ENCODE peak calls at places on chromosomes 7 and 10, in four cellular contexts. M, H, C and V are unnamed samples.

GRCh38 chr10:119497243-119497642 is 45.3 kb downstream of the RGS10 start:
- DNase-seq in C (no peak), M (no peak), H (no peak), V (no peak)

GRCh38 chr7:31059551-31059950 is 7.4 kb downstream of the ADCYAP1R1 start:
- DNase-seq in H (no peak), C (no peak), M (no peak), V (no peak)

GRCh38 chr7:46291064-46291463 is 370.0 kb upstream of the IGFBP3 start:
- DNase-seq in H (no peak), M (peak), C (peak), V (no peak)

GRCh38 chr7:29401827-29402226 is 161.8 kb upstream of the PRR15 start:
- DNase-seq in C (no peak), H (no peak), M (no peak), V (no peak)

GRCh38 chr10:24901686-24902399 is 50.6 kb downstream of the PRTFDC1 start:
- DNase-seq in M (peak), H (no peak), C (peak), V (no peak)

GRCh38 chr10:102435529-102436233 is 3.3 kb upstream of the CUEDC2 start:
- DNase-seq in H (no peak), M (no peak), C (no peak), V (no peak)

GRCh38 chr7:136617176-136617575 is 251.3 kb upstream of the CHRM2 start:
- DNase-seq in C (no peak), M (no peak), H (no peak), V (no peak)

GRCh38 chr7:20786779-20787651 is at the start of gene SP8:
- DNase-seq in C (peak), M (no peak), H (no peak), V (no peak)

GRCh38 chr10:24849537-24850299 is 102.7 kb downstream of the PRTFDC1 start:
- DNase-seq in C (peak), H (no peak), M (no peak), V (no peak)

GRCh38 chr10:25278180-25278579 is 103.4 kb downstream of the GPR158 start:
- DNase-seq in H (no peak), M (no peak), C (no peak), V (no peak)

GRCh38 chr10:118047363-118047719 is 600 bp upstream of the RAB11FIP2 start:
- DNase-seq in H (no peak), M (no peak), C (no peak), V (no peak)

GRCh38 chr10:93566435-93567276 is at the start of gene FFAR4:
- DNase-seq in M (no peak), C (peak), H (no peak), V (no peak)

GRCh38 chr7:108418941-108419340 is 37.3 kb downstream of the NRCAM start:
- DNase-seq in M (no peak), C (no peak), H (no peak), V (no peak)

GRCh38 chr7:33261585-33261984 is 132.2 kb downstream of the BBS9 start:
- DNase-seq in M (peak), C (peak), H (no peak), V (no peak)

GRCh38 chr7:41817386-41817785 is 114.5 kb upstream of the INHBA start:
- DNase-seq in C (peak), M (peak), H (no peak), V (no peak)

GRCh38 chr10:69750726-69751125 is 51.0 kb upstream of the COL13A1 start:
- DNase-seq in H (no peak), M (no peak), C (no peak), V (no peak)

GRCh38 chr10:109978481-109978880 is 29.3 kb upstream of the ADD3 start:
- DNase-seq in C (peak), H (peak), M (peak), V (peak)

GRCh38 chr10:122786269-122786668 is 59.4 kb downstream of the CUZD1 start:
- DNase-seq in H (no peak), M (peak), C (peak), V (no peak)

GRCh38 chr10:74500806-74501205 is 325.6 kb upstream of the KAT6B start:
- DNase-seq in M (no peak), H (no peak), C (no peak), V (no peak)

GRCh38 chr10:451021-451471 is 238.4 kb downstream of the DIP2C start:
- DNase-seq in C (peak), H (no peak), M (no peak), V (peak)

GRCh38 chr7:36795451-36796021 is 71.2 kb upstream of the AOAH start:
- DNase-seq in M (no peak), C (peak), H (no peak), V (no peak)

GRCh38 chr7:151233111-151233701 is 923 bp downstream of the CHPF2 start:
- DNase-seq in C (peak), H (no peak), M (peak), V (peak)

GRCh38 chr10:64733980-64734379 is 1212.8 kb downstream of the REEP3 start:
- DNase-seq in C (no peak), H (no peak), M (peak), V (no peak)

GRCh38 chr7:47581442-47581820 is 480 bp downstream of the TNS3 start:
- DNase-seq in C (no peak), H (no peak), M (no peak), V (no peak)

GRCh38 chr7:114026486-114027089 is 107.8 kb upstream of the PPP1R3A start:
- DNase-seq in C (peak), M (peak), H (peak), V (no peak)

GRCh38 chr10:130230611-130231010 is 94.4 kb downstream of the GLRX3 start:
- DNase-seq in C (no peak), H (no peak), M (no peak), V (no peak)

GRCh38 chr7:5457245-5457735 is 33.7 kb upstream of the TNRC18 start:
- DNase-seq in C (no peak), M (no peak), H (no peak), V (no peak)

GRCh38 chr7:65946895-65947294 is 35.1 kb downstream of the GUSB start:
- DNase-seq in C (peak), M (peak), H (no peak), V (no peak)

GRCh38 chr7:47326220-47326619 is 255.7 kb downstream of the TNS3 start:
- DNase-seq in C (peak), M (peak), H (no peak), V (no peak)

GRCh38 chr7:118041336-118041878 is 142.6 kb upstream of the LSM8 start:
- DNase-seq in M (no peak), H (no peak), C (peak), V (no peak)

GRCh38 chr10:50788951-50789904 is 49.5 kb downstream of the ASAH2B start:
- DNase-seq in M (peak), H (no peak), C (peak), V (no peak)

GRCh38 chr7:7819442-7820247 is 101.2 kb upstream of the RPA3 start:
- DNase-seq in C (peak), H (no peak), M (no peak), V (no peak)

GRCh38 chr7:48009954-48010353 is 19.0 kb downstream of the SUN3 start:
- DNase-seq in M (no peak), C (no peak), H (no peak), V (no peak)

GRCh38 chr7:102303669-102304422 is 17.2 kb downstream of the SH2B2 start:
- DNase-seq in M (no peak), H (no peak), C (no peak), V (no peak)
- TF ChIP-seq CTCF in M (no peak), H (no peak), C (no peak), V (no peak)

GRCh38 chr7:2103071-2103898 is 129.5 kb downstream of the MAD1L1 start:
- DNase-seq in C (no peak), M (no peak), H (no peak), V (no peak)
- TF ChIP-seq CTCF in C (no peak), M (peak), H (no peak), V (no peak)

DNA sequence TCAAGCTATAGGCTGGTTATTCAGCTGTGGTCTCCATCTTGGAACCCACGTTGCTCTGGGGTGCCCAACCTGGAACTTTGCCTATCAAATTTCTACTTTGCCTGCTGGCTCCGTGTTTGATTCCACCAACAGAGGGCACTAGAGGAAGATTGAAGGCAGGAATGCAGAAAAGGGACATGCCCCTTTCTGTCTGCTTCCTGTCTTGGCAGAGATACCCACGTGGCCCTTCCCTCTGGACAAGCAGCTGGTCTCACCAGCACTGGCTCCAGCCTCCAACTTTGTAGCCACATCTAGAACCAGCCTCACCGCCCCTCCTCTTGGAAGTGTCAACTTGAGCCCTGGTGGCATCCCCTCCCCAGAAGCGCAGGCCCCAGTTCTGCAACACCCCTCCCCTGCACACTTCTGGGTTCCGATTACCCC is 52.1 kb upstream of the ZNF438 start:
- DNase-seq in M (peak), H (peak), C (peak), V (peak)
- TF ChIP-seq CTCF in M (peak), H (no peak), C (peak), V (peak)

GRCh38 chr7:55550010-55550409 is 22.3 kb downstream of the VOPP1 start:
- DNase-seq in M (no peak), H (no peak), C (no peak), V (no peak)
- TF ChIP-seq CTCF in M (no peak), H (no peak), C (no peak), V (no peak)

GRCh38 chr7:39624202-39624807 is 933 bp downstream of the RALA start:
- DNase-seq in M (no peak), H (peak), C (peak), V (no peak)
- TF ChIP-seq CTCF in M (no peak), H (no peak), C (peak), V (no peak)

DNA sequence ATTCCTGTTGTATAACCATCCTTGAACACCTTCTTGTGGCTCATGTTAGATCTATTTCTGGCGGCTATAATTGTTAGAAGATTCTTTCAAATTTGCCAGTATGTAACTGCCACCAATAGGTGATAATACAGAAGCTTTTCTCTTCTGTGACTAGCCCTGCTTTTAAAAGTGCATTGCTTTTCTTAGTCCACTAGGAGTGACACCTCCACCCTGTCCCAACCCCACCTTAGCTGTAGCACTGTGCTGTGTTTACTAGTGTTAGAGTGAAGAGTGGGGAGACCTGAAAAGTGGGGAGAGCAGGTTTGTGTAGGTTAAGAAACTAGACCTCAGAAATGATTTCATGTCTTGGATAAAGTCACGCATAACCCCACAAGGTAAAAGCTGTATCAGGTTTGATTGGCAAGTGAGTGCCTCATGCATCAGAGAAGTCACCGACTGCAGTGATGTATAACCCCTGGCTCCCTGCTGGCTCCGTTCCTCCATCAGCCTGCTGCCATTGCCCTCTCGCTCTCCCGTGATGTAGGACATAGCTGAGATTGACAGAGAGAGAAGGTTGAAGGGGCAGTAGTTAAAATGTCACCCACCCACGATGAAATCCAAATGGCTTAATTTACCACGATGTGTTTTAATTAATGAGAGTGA is 12.5 kb downstream of the NPVF start:
- DNase-seq in H (no peak), M (no peak), C (no peak), V (no peak)
- TF ChIP-seq CTCF in H (no peak), M (peak), C (peak), V (no peak)

DNA sequence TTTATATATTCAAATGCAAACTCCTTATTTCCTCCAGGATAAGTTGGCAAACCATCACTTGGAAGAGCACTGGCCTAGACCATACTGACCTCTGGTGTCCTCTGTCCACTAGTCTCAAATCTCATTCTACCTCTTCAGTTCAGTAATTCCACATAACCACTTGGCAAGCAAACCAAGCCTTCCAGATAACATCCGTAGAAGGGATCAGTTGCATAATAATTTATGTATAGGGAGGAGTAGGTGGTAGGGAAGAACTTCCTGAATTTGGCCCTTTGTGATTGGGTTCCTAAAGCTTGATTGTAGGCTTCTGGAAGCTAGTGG is 55.0 kb downstream of the WAC start:
- DNase-seq in M (no peak), C (peak), H (no peak), V (no peak)
- TF ChIP-seq CTCF in M (no peak), C (peak), H (peak), V (no peak)

GRCh38 chr10:8043569-8044306 is 10.8 kb upstream of the GATA3 start:
- DNase-seq in C (no peak), M (no peak), H (no peak), V (peak)
- TF ChIP-seq CTCF in C (no peak), M (peak), H (no peak), V (peak)